ENCODE peak calls at places on chromosomes 6 and 20, in seven cellular contexts. L, P, U, G, D, R and S are unnamed samples.

GRCh38 chr6:33507261-33507660 is 52.9 kb downstream of the ZBTB9 start:
- DNase-seq in L (no peak), P (no peak), U (no peak), G (no peak), D (no peak), R (no peak), S (no peak)

GRCh38 chr6:109701774-109702173 is 10.7 kb downstream of the FIG4 start:
- DNase-seq in L (no peak), P (no peak), U (no peak), G (no peak), D (no peak), R (no peak), S (no peak)

GRCh38 chr6:110646419-110646698 is 168.9 kb downstream of the CDK19 start:
- DNase-seq in L (no peak), P (no peak), U (no peak), G (no peak), D (no peak), R (no peak), S (no peak)

GRCh38 chr6:46501136-46502089 is 10.2 kb upstream of the RCAN2 start:
- DNase-seq in L (no peak), P (no peak), U (no peak), G (peak), D (no peak), R (no peak), S (no peak)

GRCh38 chr6:166927942-166928643 is 28.3 kb downstream of the RNASET2 start:
- DNase-seq in L (no peak), P (no peak), U (no peak), G (no peak), D (no peak), R (no peak), S (no peak)

GRCh38 chr6:40359808-40360207 is 227.4 kb downstream of the LRFN2 start:
- DNase-seq in L (peak), P (no peak), U (no peak), G (no peak), D (no peak), R (no peak), S (no peak)

GRCh38 chr6:169158750-169159149 is 94.9 kb downstream of the THBS2 start:
- DNase-seq in L (no peak), P (no peak), U (no peak), G (peak), D (no peak), R (peak), S (no peak)

GRCh38 chr20:13199279-13199678 is 21.8 kb upstream of the ISM1 start:
- DNase-seq in L (peak), P (no peak), U (no peak), G (no peak), D (no peak), R (no peak), S (no peak)

GRCh38 chr6:95364016-95364604 is 213.2 kb upstream of the MANEA start:
- DNase-seq in L (peak), P (no peak), U (no peak), G (peak), D (peak), R (no peak), S (no peak)

GRCh38 chr6:16544006-16544405 is 217.3 kb downstream of the ATXN1 start:
- DNase-seq in L (no peak), P (no peak), U (peak), G (peak), D (no peak), R (no peak), S (peak)

GRCh38 chr6:165774903-165775608 is 112.0 kb upstream of the PDE10A start:
- DNase-seq in L (peak), P (no peak), U (no peak), G (no peak), D (no peak), R (no peak), S (peak)

GRCh38 chr20:58293453-58293852 is 16.1 kb upstream of the RAB22A start:
- DNase-seq in L (no peak), P (no peak), U (no peak), G (no peak), D (no peak), R (no peak), S (peak)

GRCh38 chr20:49747707-49748524 is 34.2 kb upstream of the B4GALT5 start:
- DNase-seq in L (no peak), P (no peak), U (peak), G (peak), D (no peak), R (peak), S (peak)

GRCh38 chr20:40176442-40176841 is 512.6 kb downstream of the MAFB start:
- DNase-seq in L (no peak), P (no peak), U (no peak), G (no peak), D (no peak), R (no peak), S (no peak)

GRCh38 chr20:37680420-37680819 is 13.4 kb upstream of the CTNNBL1 start:
- DNase-seq in L (no peak), P (no peak), U (no peak), G (peak), D (no peak), R (no peak), S (no peak)

GRCh38 chr6:141932685-141933084 is 200.0 kb upstream of the GJE1 start:
- DNase-seq in L (no peak), P (no peak), U (no peak), G (no peak), D (no peak), R (no peak), S (no peak)

GRCh38 chr6:111057074-111057752 is 30.1 kb upstream of the SLC16A10 start:
- DNase-seq in L (peak), P (no peak), U (no peak), G (peak), D (peak), R (no peak), S (no peak)

GRCh38 chr6:37131104-37131959 is 38.6 kb upstream of the PIM1 start:
- DNase-seq in L (peak), P (no peak), U (peak), G (peak), D (no peak), R (no peak), S (peak)

GRCh38 chr6:170522565-170523183 is 30.4 kb downstream of the PSMB1 start:
- DNase-seq in L (peak), P (no peak), U (no peak), G (peak), D (no peak), R (no peak), S (no peak)

GRCh38 chr20:50453533-50453932 is 56.6 kb upstream of the PTPN1 start:
- DNase-seq in L (no peak), P (no peak), U (no peak), G (no peak), D (no peak), R (no peak), S (no peak)

GRCh38 chr6:41626917-41627316 is 11.4 kb upstream of the MDFI start:
- DNase-seq in L (peak), P (no peak), U (no peak), G (no peak), D (no peak), R (no peak), S (no peak)

GRCh38 chr20:46704714-46705377 is 4.6 kb upstream of the SLC2A10 start:
- DNase-seq in L (no peak), P (no peak), U (no peak), G (peak), D (no peak), R (no peak), S (no peak)

GRCh38 chr6:146090474-146090873 is 61.6 kb downstream of the GRM1 start:
- DNase-seq in L (no peak), P (no peak), U (no peak), G (no peak), D (no peak), R (no peak), S (no peak)

GRCh38 chr6:152471459-152472070 is 165.6 kb downstream of the SYNE1 start:
- DNase-seq in L (no peak), P (no peak), U (no peak), G (peak), D (no peak), R (no peak), S (no peak)

GRCh38 chr20:7770578-7770977 is 169.7 kb downstream of the HAO1 start:
- DNase-seq in L (peak), P (no peak), U (no peak), G (no peak), D (no peak), R (no peak), S (no peak)

GRCh38 chr6:143397229-143398222 is 53.0 kb downstream of the ADAT2 start:
- DNase-seq in L (no peak), P (no peak), U (no peak), G (peak), D (no peak), R (peak), S (no peak)

GRCh38 chr6:15427360-15428070 is 181.6 kb downstream of the JARID2 start:
- DNase-seq in L (no peak), P (no peak), U (no peak), G (peak), D (no peak), R (no peak), S (no peak)

GRCh38 chr6:3749991-3750323 is 1.6 kb downstream of the PXDC1 start:
- DNase-seq in L (no peak), P (no peak), U (peak), G (peak), D (no peak), R (peak), S (peak)

GRCh38 chr20:37564388-37565133 is 36.9 kb upstream of the BLCAP start:
- DNase-seq in L (peak), P (peak), U (peak), G (peak), D (no peak), R (peak), S (peak)